ENCODE peak calls at places on chromosomes 12 and 14, in five cellular contexts. One of them, this sample, is unnamed.

GRCh38 chr14:52949711-52950409 is 990 bp downstream of the FERMT2 start:
- DNase-seq in body of pancreas: peak
- DNase-seq in ovary: no peak
- DNase-seq in HCT116: no peak
- DNase-seq in IMR-90: peak
- DNase-seq in this sample: peak

GRCh38 chr12:12376636-12377448 is 20.0 kb downstream of the BORCS5 start:
- DNase-seq in body of pancreas: peak
- DNase-seq in ovary: no peak
- DNase-seq in IMR-90: peak
- DNase-seq in HCT116: peak
- DNase-seq in this sample: peak

GRCh38 chr12:86550222-86551145 is 294.3 kb upstream of the MGAT4C start:
- DNase-seq in body of pancreas: peak
- DNase-seq in IMR-90: no peak
- DNase-seq in HCT116: no peak
- DNase-seq in ovary: no peak
- DNase-seq in this sample: no peak

GRCh38 chr12:107317751-107318553 is 224.6 kb upstream of the CRY1 start:
- DNase-seq in ovary: no peak
- DNase-seq in IMR-90: peak
- DNase-seq in HCT116: peak
- DNase-seq in body of pancreas: peak
- DNase-seq in this sample: peak

GRCh38 chr14:96281486-96281885 is 25.5 kb downstream of the BDKRB1 start:
- DNase-seq in ovary: no peak
- DNase-seq in HCT116: no peak
- DNase-seq in body of pancreas: no peak
- DNase-seq in IMR-90: peak
- DNase-seq in this sample: no peak

GRCh38 chr14:34436118-34436905 is 25.7 kb downstream of the SPTSSA start:
- DNase-seq in body of pancreas: no peak
- DNase-seq in ovary: no peak
- DNase-seq in IMR-90: peak
- DNase-seq in HCT116: no peak
- DNase-seq in this sample: peak

GRCh38 chr12:23949212-23950010 is at the start of gene SOX5:
- DNase-seq in body of pancreas: peak
- DNase-seq in IMR-90: peak
- DNase-seq in ovary: peak
- DNase-seq in HCT116: no peak
- DNase-seq in this sample: peak

GRCh38 chr12:122275459-122275858 is 9.2 kb upstream of the VPS33A start:
- DNase-seq in body of pancreas: no peak
- DNase-seq in ovary: no peak
- DNase-seq in IMR-90: no peak
- DNase-seq in HCT116: no peak
- DNase-seq in this sample: no peak

GRCh38 chr12:46267618-46268348 is 1.1 kb downstream of the SLC38A1 start:
- DNase-seq in IMR-90: peak
- DNase-seq in ovary: peak
- DNase-seq in HCT116: no peak
- DNase-seq in body of pancreas: peak
- DNase-seq in this sample: peak

GRCh38 chr14:32774214-32774613 is 164.5 kb upstream of the NPAS3 start:
- DNase-seq in HCT116: no peak
- DNase-seq in body of pancreas: no peak
- DNase-seq in IMR-90: no peak
- DNase-seq in ovary: no peak
- DNase-seq in this sample: no peak

GRCh38 chr12:93537769-93538168 is 34.7 kb upstream of the SOCS2 start:
- DNase-seq in IMR-90: no peak
- DNase-seq in ovary: no peak
- DNase-seq in HCT116: no peak
- DNase-seq in body of pancreas: no peak
- DNase-seq in this sample: no peak

GRCh38 chr14:100688598-100689499 is 37.8 kb upstream of the DLK1 start:
- DNase-seq in ovary: no peak
- DNase-seq in HCT116: peak
- DNase-seq in IMR-90: peak
- DNase-seq in body of pancreas: no peak
- DNase-seq in this sample: no peak

GRCh38 chr14:32077081-32078029 is at the start of gene ARHGAP5:
- DNase-seq in body of pancreas: peak
- DNase-seq in HCT116: no peak
- DNase-seq in IMR-90: peak
- DNase-seq in ovary: peak
- DNase-seq in this sample: peak

GRCh38 chr14:69661194-69661537 is 49.8 kb downstream of the SUSD6 start:
- DNase-seq in HCT116: no peak
- DNase-seq in ovary: no peak
- DNase-seq in body of pancreas: no peak
- DNase-seq in IMR-90: no peak
- DNase-seq in this sample: no peak

GRCh38 chr14:44989497-44990440 is 27.8 kb downstream of the TOGARAM1 start:
- DNase-seq in body of pancreas: no peak
- DNase-seq in IMR-90: no peak
- DNase-seq in HCT116: no peak
- DNase-seq in ovary: no peak
- DNase-seq in this sample: no peak

GRCh38 chr14:91398707-91399106 is 18.9 kb downstream of the CCDC88C start:
- DNase-seq in ovary: no peak
- DNase-seq in HCT116: no peak
- DNase-seq in IMR-90: no peak
- DNase-seq in body of pancreas: no peak
- DNase-seq in this sample: no peak

GRCh38 chr14:91398192-91398591 is 19.4 kb downstream of the CCDC88C start:
- DNase-seq in ovary: no peak
- DNase-seq in body of pancreas: no peak
- DNase-seq in HCT116: no peak
- DNase-seq in IMR-90: no peak
- DNase-seq in this sample: no peak

GRCh38 chr14:91401751-91402150 is 15.9 kb downstream of the CCDC88C start:
- DNase-seq in HCT116: no peak
- DNase-seq in ovary: no peak
- DNase-seq in body of pancreas: no peak
- DNase-seq in IMR-90: no peak
- DNase-seq in this sample: peak

GRCh38 chr14:91400696-91401095 is 16.9 kb downstream of the CCDC88C start:
- DNase-seq in body of pancreas: no peak
- DNase-seq in ovary: no peak
- DNase-seq in IMR-90: peak
- DNase-seq in HCT116: no peak
- DNase-seq in this sample: peak

DNA sequence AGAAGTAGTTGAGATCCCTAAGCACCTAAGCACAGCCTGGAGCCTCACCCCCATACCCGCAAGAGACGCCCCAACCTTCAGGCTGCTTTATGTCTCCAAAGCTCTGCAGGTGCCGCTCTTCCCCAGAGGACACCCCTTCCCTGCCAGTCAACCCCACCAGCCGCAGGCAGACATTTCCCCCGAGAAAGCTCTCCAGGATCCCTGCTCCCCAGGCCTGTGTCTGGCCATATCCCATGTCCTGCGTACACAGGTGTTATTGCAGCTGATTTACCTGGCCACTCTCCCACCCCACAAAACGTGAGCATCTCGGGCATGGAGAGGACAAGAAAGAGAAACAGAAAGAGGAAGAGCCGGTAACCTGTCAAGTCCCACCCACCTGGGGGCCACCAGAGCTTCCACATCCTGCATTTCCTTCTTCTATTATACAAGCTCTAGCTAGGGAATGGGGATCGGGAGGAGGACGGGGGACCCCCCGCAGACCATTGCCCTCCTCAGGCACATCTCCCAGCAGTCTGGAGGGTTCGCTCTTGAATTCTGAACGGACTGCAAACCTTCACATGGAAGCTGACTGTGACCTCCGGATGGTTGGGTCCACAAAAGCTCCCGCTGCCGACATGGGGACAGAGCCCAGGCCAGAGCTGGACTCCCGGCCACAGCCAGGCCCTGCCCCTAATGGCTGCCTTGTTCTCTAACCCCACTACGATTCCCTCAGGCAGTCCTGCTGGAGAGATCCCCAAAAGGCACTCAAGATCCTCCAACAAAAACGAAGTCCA is 17.6 kb downstream of the CCDC88C start:
- DNase-seq in ovary: no peak
- DNase-seq in body of pancreas: peak
- DNase-seq in IMR-90: no peak
- DNase-seq in HCT116: no peak
- DNase-seq in this sample: no peak
- TF ChIP-seq POLR2A in ovary: no peak
- TF ChIP-seq POLR2A in body of pancreas: no peak
- TF ChIP-seq POLR2A in IMR-90: no peak
- TF ChIP-seq POLR2A in HCT116: no peak
- TF ChIP-seq POLR2A in this sample: no peak

DNA sequence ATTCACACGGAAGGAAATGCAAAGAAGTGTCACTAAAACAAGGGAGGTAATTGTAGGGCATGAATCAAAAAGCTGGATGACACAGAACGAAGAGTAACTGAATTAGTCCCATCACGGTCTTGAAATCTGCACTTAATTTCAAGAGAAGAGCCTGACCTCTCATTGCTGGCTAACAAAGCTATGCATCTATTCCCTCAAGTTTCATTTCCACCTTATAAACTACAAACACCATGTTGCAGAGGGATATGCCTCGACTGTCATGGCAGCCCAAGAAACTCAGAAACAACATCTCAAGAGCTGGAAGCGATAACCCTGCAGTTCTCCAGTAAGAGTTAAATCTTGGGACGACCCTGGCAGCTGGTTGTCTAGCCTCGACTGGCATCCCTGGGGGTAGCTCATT is 76.3 kb downstream of the FOXN3 start:
- DNase-seq in ovary: no peak
- DNase-seq in IMR-90: no peak
- DNase-seq in HCT116: no peak
- DNase-seq in body of pancreas: no peak
- DNase-seq in this sample: no peak
- H3K4me3 ChIP-seq in ovary: no peak
- H3K4me3 ChIP-seq in IMR-90: no peak
- H3K4me3 ChIP-seq in HCT116: no peak
- H3K4me3 ChIP-seq in body of pancreas: no peak
- H3K4me3 ChIP-seq in this sample: no peak

GRCh38 chr14:74881425-74882102 is at the start of gene DLST:
- DNase-seq in ovary: peak
- DNase-seq in HCT116: peak
- DNase-seq in body of pancreas: peak
- DNase-seq in IMR-90: peak
- DNase-seq in this sample: peak
- TF ChIP-seq POLR2A in ovary: peak
- TF ChIP-seq POLR2A in HCT116: peak
- TF ChIP-seq POLR2A in body of pancreas: peak
- TF ChIP-seq POLR2A in IMR-90: peak
- TF ChIP-seq POLR2A in this sample: peak

GRCh38 chr12:103838254-103838914 is 2.6 kb downstream of the NT5DC3 start:
- DNase-seq in ovary: no peak
- DNase-seq in IMR-90: no peak
- DNase-seq in HCT116: no peak
- DNase-seq in body of pancreas: no peak
- DNase-seq in this sample: no peak
- H3K4me3 ChIP-seq in ovary: peak
- H3K4me3 ChIP-seq in IMR-90: no peak
- H3K4me3 ChIP-seq in HCT116: no peak
- H3K4me3 ChIP-seq in body of pancreas: no peak
- H3K4me3 ChIP-seq in this sample: no peak

GRCh38 chr12:57112492-57113294 is 1.5 kb upstream of the STAT6 start:
- DNase-seq in ovary: no peak
- DNase-seq in HCT116: no peak
- DNase-seq in body of pancreas: no peak
- DNase-seq in IMR-90: no peak
- DNase-seq in this sample: no peak

GRCh38 chr12:57110189-57111045 is 745 bp downstream of the STAT6 start:
- DNase-seq in body of pancreas: peak
- DNase-seq in ovary: peak
- DNase-seq in IMR-90: peak
- DNase-seq in HCT116: no peak
- DNase-seq in this sample: peak

GRCh38 chr12:57107456-57107855 is 3.7 kb downstream of the STAT6 start:
- DNase-seq in IMR-90: no peak
- DNase-seq in ovary: no peak
- DNase-seq in body of pancreas: no peak
- DNase-seq in HCT116: no peak
- DNase-seq in this sample: no peak

GRCh38 chr12:57109207-57110160 is 1.7 kb downstream of the STAT6 start:
- DNase-seq in IMR-90: no peak
- DNase-seq in HCT116: no peak
- DNase-seq in body of pancreas: no peak
- DNase-seq in ovary: no peak
- DNase-seq in this sample: no peak

DNA sequence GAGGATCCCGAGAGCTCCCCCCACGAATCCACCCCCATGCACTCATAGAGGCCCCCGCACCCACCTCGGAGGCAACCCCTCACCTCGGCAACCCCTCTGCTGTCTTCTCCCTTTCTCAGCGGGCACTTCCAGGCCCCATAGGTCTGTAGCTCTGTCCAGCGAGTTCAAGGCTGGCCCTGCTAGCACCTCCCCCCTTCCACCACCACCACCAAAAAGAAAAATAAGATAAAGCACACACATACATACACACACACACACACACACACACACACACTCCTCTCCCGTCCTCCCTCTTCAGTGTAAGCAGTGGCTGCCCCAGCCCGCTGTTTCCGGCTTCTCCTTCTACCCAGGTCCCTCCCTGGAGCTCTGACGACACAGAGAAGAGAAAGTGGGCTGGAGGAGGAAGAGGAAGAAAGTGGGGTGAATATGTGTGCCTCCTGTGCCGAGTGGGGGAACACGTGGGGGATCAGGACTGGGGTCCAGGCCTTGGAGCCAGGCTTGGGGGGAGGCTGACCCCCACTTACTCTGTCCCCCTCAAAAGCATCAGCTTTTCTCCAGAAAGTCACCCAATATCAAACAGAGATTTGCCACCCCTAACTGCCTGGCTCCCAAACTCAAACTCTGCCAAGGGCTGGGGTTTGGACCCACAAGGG is at the start of gene STAT6:
- DNase-seq in body of pancreas: peak
- DNase-seq in ovary: peak
- DNase-seq in HCT116: no peak
- DNase-seq in IMR-90: peak
- DNase-seq in this sample: peak
- TF ChIP-seq POLR2A in body of pancreas: peak
- TF ChIP-seq POLR2A in ovary: no peak
- TF ChIP-seq POLR2A in HCT116: no peak
- TF ChIP-seq POLR2A in IMR-90: peak
- TF ChIP-seq POLR2A in this sample: peak